ENCODE peak calls at places on chromosomes 4 and X, in seven cellular contexts. C is mesendoderm, D is neuronal stem cell, N is IMR-90, M is H1, R is mesenchymal stem cell, T is H9. I is an unnamed sample.

GRCh38 chrX:115940348-115940747 is 230.2 kb upstream of the AGTR2 start:
- DNase-seq in D (no peak), N (no peak), T (no peak), R (no peak), M (no peak), C (peak; percentile 45), I (no peak)

GRCh38 chrX:106874075-106874474 is 29.1 kb downstream of the RIPPLY1 start:
- DNase-seq in R (peak; percentile 30), N (peak; percentile 42), C (peak; percentile 5), D (no peak), T (no peak), M (no peak), I (no peak)

GRCh38 chr4:142801966-142802365 is 44.1 kb downstream of the INPP4B start:
- DNase-seq in N (no peak), R (no peak), D (no peak), M (no peak), T (no peak), C (no peak), I (no peak)

GRCh38 chr4:38821739-38822138 is 17.1 kb upstream of the TLR1 start:
- DNase-seq in N (peak; percentile 61), M (no peak), D (no peak), C (no peak), T (no peak), R (peak; percentile 86), I (no peak)

GRCh38 chr4:71456841-71457240 is 118.0 kb downstream of the SLC4A4 start:
- DNase-seq in R (peak; percentile 94), T (no peak), N (peak; percentile 91), D (no peak), C (no peak), M (no peak), I (peak; percentile 32)

GRCh38 chrX:151488677-151489076 is 74.8 kb upstream of the PASD1 start:
- DNase-seq in D (no peak), N (no peak), M (no peak), R (no peak), T (peak; percentile 39), C (peak; percentile 47), I (no peak)

GRCh38 chrX:105190252-105190853 is 30.1 kb downstream of the TEX13A start:
- DNase-seq in N (peak; percentile 6), M (no peak), D (peak; percentile 29), R (peak; percentile 32), C (peak; percentile 32), T (no peak), I (peak; percentile 69)

GRCh38 chrX:133661962-133662839 is 246.9 kb upstream of the GPC4 start:
- DNase-seq in D (no peak), C (no peak), N (no peak), T (no peak), R (no peak), M (no peak), I (peak; percentile 4)

GRCh38 chrX:120857240-120857639 is 18.4 kb downstream of the CT47B1 start:
- DNase-seq in M (peak; percentile 29), T (peak; percentile 90), C (peak; percentile 80), N (no peak), R (no peak), D (no peak), I (peak; percentile 25)

GRCh38 chr4:3387943-3388348 is 53.8 kb upstream of the HGFAC start:
- DNase-seq in M (no peak), T (no peak), R (peak; percentile 84), N (peak; percentile 23), D (no peak), C (peak; percentile 34), I (peak; percentile 52)

GRCh38 chrX:48520455-48520854 is 1.2 kb upstream of the EBP start:
- DNase-seq in D (no peak), N (no peak), M (no peak), T (no peak), C (no peak), R (no peak), I (no peak)

GRCh38 chr4:7775396-7775795 is 164.3 kb downstream of the AFAP1 start:
- DNase-seq in R (no peak), M (no peak), N (no peak), T (no peak), C (no peak), D (no peak), I (no peak)

GRCh38 chr4:2064276-2064991 is 5.3 kb downstream of the NAT8L start:
- DNase-seq in T (no peak), M (no peak), R (no peak), N (no peak), D (no peak), C (no peak), I (no peak)

GRCh38 chrX:28997716-28998115 is 410.5 kb downstream of the IL1RAPL1 start:
- DNase-seq in T (no peak), R (peak; percentile 54), N (peak; percentile 88), M (no peak), C (no peak), D (no peak), I (no peak)

GRCh38 chrX:1717326-1717725 is 102.5 kb downstream of the ASMT start:
- DNase-seq in N (no peak), T (no peak), R (no peak), D (no peak), M (no peak), C (no peak), I (no peak)

GRCh38 chr4:177441061-177441802 is 1.0 kb downstream of the AGA start:
- DNase-seq in M (no peak), R (peak; percentile 38), C (peak; percentile 71), D (no peak), N (peak; percentile 28), T (no peak), I (peak; percentile 40)

GRCh38 chr4:15402974-15403373 is 24.9 kb upstream of the C1QTNF7 start:
- DNase-seq in D (no peak), R (no peak), N (no peak), M (no peak), C (no peak), T (no peak), I (no peak)

GRCh38 chr4:112185740-112186670 is 40.8 kb downstream of the FAM241A start:
- DNase-seq in C (peak; percentile 44), N (no peak), R (no peak), M (no peak), T (no peak), D (no peak), I (peak; percentile 90)

GRCh38 chr4:52059372-52059771 is 8.3 kb downstream of the SPATA18 start:
- DNase-seq in M (no peak), T (no peak), C (no peak), N (peak; percentile 46), D (no peak), R (peak; percentile 41), I (no peak)

GRCh38 chrX:103503163-103503852 is 16.0 kb downstream of the RAB40A start:
- DNase-seq in D (no peak), M (no peak), N (peak; percentile 33), T (no peak), C (no peak), R (no peak), I (peak; percentile 3)

GRCh38 chrX:54171091-54171490 is 12.0 kb downstream of the FAM120C start:
- DNase-seq in N (no peak), C (no peak), M (no peak), D (no peak), T (no peak), R (no peak), I (no peak)

GRCh38 chrX:66023726-66024467 is 16.0 kb downstream of the VSIG4 start:
- DNase-seq in C (no peak), T (no peak), R (no peak), N (no peak), D (no peak), M (no peak), I (no peak)

GRCh38 chr4:74682567-74683359 is 111.6 kb downstream of the BTC start:
- DNase-seq in D (no peak), N (peak; percentile 95), R (peak; percentile 91), T (peak; percentile 72), C (peak; percentile 95), M (no peak), I (peak; percentile 75)

GRCh38 chr4:156799121-156799589 is 172.4 kb downstream of the PDGFC start:
- DNase-seq in R (peak; percentile 40), M (no peak), D (no peak), C (peak; percentile 31), T (no peak), N (peak; percentile 45), I (peak; percentile 77)

GRCh38 chr4:91288702-91289311 is 1015.0 kb upstream of the GRID2 start:
- DNase-seq in D (no peak), N (no peak), M (no peak), C (no peak), T (no peak), R (no peak), I (no peak)

DNA sequence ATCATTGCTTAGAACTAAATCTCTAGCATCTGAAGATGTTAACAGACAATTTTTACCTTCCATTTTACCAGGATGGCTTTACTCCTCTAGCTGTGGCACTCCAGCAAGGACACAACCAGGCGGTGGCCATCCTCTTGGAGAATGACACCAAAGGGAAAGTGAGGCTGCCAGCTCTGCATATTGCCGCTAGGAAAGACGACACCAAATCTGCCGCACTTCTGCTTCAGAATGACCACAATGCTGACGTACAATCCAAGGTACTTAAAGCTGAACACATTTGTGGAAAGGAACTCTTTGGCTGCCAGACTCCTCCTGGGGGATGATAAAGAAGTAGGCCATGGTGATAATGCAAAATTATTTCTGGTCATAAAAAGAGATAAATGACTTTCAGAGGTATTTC is 187.5 kb downstream of the ANK2 start:
- DNase-seq in D (no peak), M (no peak), R (no peak), N (no peak), T (no peak), C (no peak), I (no peak)
- H2AK5ac ChIP-seq in D (no peak overlapping the region), M (no peak overlapping the region), R (no peak overlapping the region), N (no peak overlapping the region), T (no peak overlapping the region), C (no peak overlapping the region), I (no peak overlapping the region)

GRCh38 chr4:94221930-94222329 is 14.3 kb downstream of the SMARCAD1 start:
- DNase-seq in M (no peak), C (no peak), D (no peak), T (no peak), R (no peak), N (no peak), I (no peak)
- H2AK5ac ChIP-seq in M (no peak overlapping the region), C (no peak overlapping the region), D (no peak overlapping the region), T (no peak overlapping the region), R (no peak overlapping the region), N (no peak overlapping the region), I (no peak overlapping the region)

GRCh38 chr4:86894465-86894864 is 2.2 kb upstream of the C4orf36 start:
- DNase-seq in C (no peak), T (no peak), M (no peak), R (no peak), N (peak; percentile 39), D (no peak), I (peak; percentile 21)

GRCh38 chr4:86895692-86896488 is 3.7 kb upstream of the C4orf36 start:
- DNase-seq in N (peak; percentile 77), R (peak; percentile 78), T (no peak), M (no peak), D (peak; percentile 54), C (peak; percentile 78), I (no peak)

GRCh38 chr4:86896596-86896995 is 4.4 kb upstream of the C4orf36 start:
- DNase-seq in C (no peak), R (no peak), M (no peak), D (no peak), T (no peak), N (peak; percentile 17), I (no peak)

GRCh38 chr4:86901864-86902263 is 9.6 kb upstream of the C4orf36 start:
- DNase-seq in R (no peak), N (no peak), D (no peak), M (no peak), C (no peak), T (no peak), I (peak; percentile 89)

GRCh38 chr4:86898562-86898961 is 6.3 kb upstream of the C4orf36 start:
- DNase-seq in D (no peak), T (peak; percentile 42), M (peak; percentile 13), R (no peak), N (peak; percentile 17), C (peak; percentile 47), I (peak; percentile 68)
- H2AK5ac ChIP-seq in D (no peak overlapping the region), T (no peak overlapping the region), M (no peak overlapping the region), R (no peak overlapping the region), N (no peak overlapping the region), C (no peak overlapping the region), I (no peak overlapping the region)

GRCh38 chrX:71954458-71954857 is 43.8 kb downstream of the NHSL2 start:
- DNase-seq in R (no peak), D (no peak), M (no peak), N (no peak), C (no peak), T (no peak), I (no peak)
- H2AK5ac ChIP-seq in R (peak overlapping the region; percentile 59), D (no peak overlapping the region), M (peak overlapping the region; percentile 82), N (no peak overlapping the region), C (no peak overlapping the region), T (no peak overlapping the region), I (no peak overlapping the region)

I was measured in trophoblast cell.